ENCODE peak calls at places on chromosome 7, in ten cellular contexts. N is mesendoderm; I is breast epithelium; C is CD4-positive, CD25-positive, alpha-beta regulatory T cell; S is transverse colon; O is CD8-positive, alpha-beta T cell; G is fibroblast of lung; E is brain microvascular endothelial cell; A is SJSA1; P is astrocyte. H is an unnamed sample.

GRCh38 chr7:122572706-122573105 is 126.2 kb downstream of the RNF133 start:
- DNase-seq in N (no peak), O (no peak), P (no peak), I (no peak), A (no peak), G (no peak), S (no peak), C (no peak), E (no peak), H (no peak)

GRCh38 chr7:23450518-23450917 is 19.8 kb downstream of the IGF2BP3 start:
- DNase-seq in E (no peak), O (no peak), G (no peak), I (no peak), S (no peak), P (no peak), A (no peak), C (no peak), N (no peak), H (no peak)

GRCh38 chr7:73698410-73698809 is 15.0 kb downstream of the BUD23 start:
- DNase-seq in I (no peak), S (no peak), C (no peak), A (no peak), E (no peak), O (no peak), N (no peak), G (no peak), P (no peak), H (no peak)

GRCh38 chr7:134701272-134701671 is 54.6 kb downstream of the BPGM start:
- DNase-seq in S (no peak), E (no peak), G (peak; percentile 29), C (peak; percentile 12), I (no peak), A (peak; percentile 42), O (peak; percentile 50), N (peak; percentile 68), P (no peak), H (no peak)

GRCh38 chr7:7861211-7861633 is 107.4 kb upstream of the GLCCI1 start:
- DNase-seq in S (no peak), E (peak; percentile 51), N (no peak), G (peak; percentile 81), O (no peak), I (no peak), P (peak; percentile 86), C (no peak), A (no peak), H (peak; percentile 11)

GRCh38 chr7:158705234-158705890 is 758 bp upstream of the NCAPG2 start:
- DNase-seq in E (no peak), O (no peak), N (peak; percentile 12), G (no peak), I (no peak), P (no peak), A (no peak), S (no peak), C (no peak), H (no peak)

GRCh38 chr7:150420987-150421674 is 29.3 kb upstream of the GIMAP8 start:
- DNase-seq in S (peak; percentile 89), I (peak; percentile 59), N (peak; percentile 84), O (peak; percentile 93), G (peak; percentile 70), E (peak; percentile 72), P (peak; percentile 40), A (peak; percentile 54), C (peak; percentile 82), H (no peak)

GRCh38 chr7:2824678-2825461 is 19.2 kb downstream of the GNA12 start:
- DNase-seq in G (no peak), N (peak; percentile 73), O (no peak), A (no peak), S (no peak), P (no peak), C (no peak), I (no peak), E (no peak), H (no peak)

GRCh38 chr7:116809636-116810266 is 52.6 kb upstream of the CAPZA2 start:
- DNase-seq in O (no peak), N (peak; percentile 75), I (no peak), P (peak; percentile 40), S (no peak), G (peak; percentile 84), E (peak; percentile 42), C (peak; percentile 26), A (peak; percentile 46), H (no peak)

GRCh38 chr7:28570113-28570969 is 158.0 kb downstream of the CREB5 start:
- DNase-seq in G (no peak), I (no peak), S (no peak), A (no peak), C (no peak), P (no peak), O (no peak), N (no peak), E (no peak), H (no peak)

GRCh38 chr7:108165726-108166125 is 35.6 kb upstream of the LAMB4 start:
- DNase-seq in E (no peak), C (no peak), G (peak; percentile 22), I (no peak), S (no peak), N (no peak), O (no peak), A (no peak), P (no peak), H (no peak)

GRCh38 chr7:155775691-155776090 is 36.6 kb downstream of the SHH start:
- DNase-seq in A (no peak), N (no peak), E (no peak), I (no peak), G (no peak), S (no peak), C (no peak), O (no peak), P (no peak), H (no peak)

GRCh38 chr7:155776606-155777005 is 35.7 kb downstream of the SHH start:
- DNase-seq in O (no peak), G (no peak), I (no peak), N (no peak), E (no peak), A (no peak), S (no peak), C (no peak), P (no peak), H (no peak)

GRCh38 chr7:155773531-155773930 is 38.7 kb downstream of the SHH start:
- DNase-seq in P (no peak), E (no peak), C (no peak), N (no peak), I (no peak), A (no peak), O (no peak), S (no peak), G (no peak), H (no peak)

GRCh38 chr7:155778349-155778748 is 33.9 kb downstream of the SHH start:
- DNase-seq in C (no peak), S (no peak), G (no peak), I (no peak), P (no peak), A (no peak), N (no peak), E (no peak), O (no peak), H (no peak)

DNA sequence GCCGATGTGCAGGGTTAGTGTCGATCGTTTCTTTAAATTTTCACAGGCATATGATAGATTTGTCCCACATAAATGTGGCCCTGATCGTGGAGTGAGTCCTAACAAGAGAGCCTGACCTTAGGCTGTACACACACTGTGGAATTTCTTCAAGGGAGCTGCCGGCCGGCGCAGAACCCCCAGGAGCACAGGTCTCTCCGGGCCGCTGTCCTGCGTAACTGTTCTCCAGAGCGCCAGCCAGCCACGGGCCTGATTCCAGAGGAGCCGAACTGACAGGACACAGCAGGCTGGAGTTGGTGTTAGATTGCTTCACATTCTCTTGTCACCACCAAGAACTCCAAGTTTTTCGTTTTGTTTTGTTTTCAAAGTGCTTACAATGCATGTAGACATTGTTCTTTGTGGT is 37.3 kb downstream of the SHH start:
- DNase-seq in I (no peak), A (no peak), C (no peak), G (peak; percentile 21), S (no peak), O (no peak), N (no peak), P (no peak), E (no peak), H (no peak)
- H3K36me3 ChIP-seq in I (no peaks in the 10 kb centered on the region), A (peaks cover 84% of the 10 kb centered on the region), C (peaks cover 89% of the 10 kb centered on the region), G (peaks cover 14% of the 10 kb centered on the region), S (no peaks in the 10 kb centered on the region), O (peaks cover 40% of the 10 kb centered on the region), N (peaks cover 3% of the 10 kb centered on the region), P (peaks cover 23% of the 10 kb centered on the region), E (peaks cover 36% of the 10 kb centered on the region), H (peaks cover 23% of the 10 kb centered on the region)

GRCh38 chr7:44645696-44646095 is 39.3 kb downstream of the OGDH start:
- DNase-seq in N (no peak), S (no peak), C (no peak), G (no peak), I (no peak), O (no peak), P (no peak), E (no peak), A (no peak), H (no peak)

GRCh38 chr7:44643206-44643605 is 36.8 kb downstream of the OGDH start:
- DNase-seq in A (no peak), E (no peak), O (no peak), N (no peak), S (no peak), P (no peak), I (no peak), C (no peak), G (no peak), H (no peak)

GRCh38 chr7:44646176-44646920 is 39.9 kb downstream of the OGDH start:
- DNase-seq in S (no peak), O (no peak), E (no peak), C (no peak), N (no peak), P (no peak), G (peak; percentile 33), I (no peak), A (no peak), H (no peak)

GRCh38 chr7:44646921-44647636 is 40.7 kb downstream of the OGDH start:
- DNase-seq in O (no peak), S (no peak), P (no peak), G (peak; percentile 12), E (no peak), I (no peak), C (no peak), A (no peak), N (no peak), H (no peak)

GRCh38 chr7:44645254-44645653 is 38.8 kb downstream of the OGDH start:
- DNase-seq in O (no peak), I (no peak), E (no peak), S (no peak), P (no peak), N (no peak), C (no peak), G (no peak), A (no peak), H (no peak)
- H3K36me3 ChIP-seq in O (peaks cover 16% of the 10 kb centered on the region), I (no peaks in the 10 kb centered on the region), E (peaks cover 5% of the 10 kb centered on the region), S (no peaks in the 10 kb centered on the region), P (peaks cover 15% of the 10 kb centered on the region), N (peaks cover 7% of the 10 kb centered on the region), C (peaks cover 42% of the 10 kb centered on the region), G (peaks cover 11% of the 10 kb centered on the region), A (peaks cover 34% of the 10 kb centered on the region), H (peaks cover 3% of the 10 kb centered on the region)

GRCh38 chr7:139071683-139072082 is 35.8 kb upstream of the ZC3HAV1L start:
- DNase-seq in A (no peak), S (peak; percentile 14), P (no peak), E (no peak), O (no peak), N (no peak), C (no peak), G (no peak), I (no peak), H (no peak)
- H3K36me3 ChIP-seq in A (peaks cover 53% of the 10 kb centered on the region), S (no peaks in the 10 kb centered on the region), P (peaks cover 10% of the 10 kb centered on the region), E (peaks cover 43% of the 10 kb centered on the region), O (peaks cover 71% of the 10 kb centered on the region), N (peaks cover 11% of the 10 kb centered on the region), C (peaks cover 89% of the 10 kb centered on the region), G (peaks cover 8% of the 10 kb centered on the region), I (no peaks in the 10 kb centered on the region), H (peaks cover 10% of the 10 kb centered on the region)

GRCh38 chr7:87328281-87328680 is 17.2 kb upstream of the CROT start:
- DNase-seq in C (no peak), S (no peak), P (peak; percentile 47), O (no peak), E (no peak), N (peak; percentile 49), A (no peak), G (peak; percentile 62), I (no peak), H (no peak)
- H3K36me3 ChIP-seq in C (peaks cover 10% of the 10 kb centered on the region), S (no peaks in the 10 kb centered on the region), P (no peaks in the 10 kb centered on the region), O (peaks cover 2% of the 10 kb centered on the region), E (no peaks in the 10 kb centered on the region), N (no peaks in the 10 kb centered on the region), A (no peaks in the 10 kb centered on the region), G (no peaks in the 10 kb centered on the region), I (peaks cover 4% of the 10 kb centered on the region), H (no peaks in the 10 kb centered on the region)